ENCODE peak calls at places on chromosomes 6 and 20, in seven cellular contexts. One of them, this sample, is unnamed. For H3K79me1, the result is how much of the 10 kb centered on the place peaks cover.

GRCh38 chr20:34579936-34580587 is 21.5 kb downstream of the MAP1LC3A start:
- DNase-seq in H9: no peak
- DNase-seq in IMR-90: peak
- DNase-seq in mesenchymal stem cell: no peak
- DNase-seq in neuronal stem cell: no peak
- DNase-seq in trophoblast cell: no peak
- DNase-seq in H1: no peak
- DNase-seq in this sample: no peak

GRCh38 chr6:165848099-165848461 is 185.0 kb upstream of the PDE10A start:
- DNase-seq in H9: peak
- DNase-seq in IMR-90: no peak
- DNase-seq in mesenchymal stem cell: no peak
- DNase-seq in neuronal stem cell: no peak
- DNase-seq in trophoblast cell: peak
- DNase-seq in H1: no peak
- DNase-seq in this sample: peak

GRCh38 chr20:10848810-10849370 is 175.1 kb upstream of the JAG1 start:
- DNase-seq in H9: peak
- DNase-seq in IMR-90: peak
- DNase-seq in mesenchymal stem cell: peak
- DNase-seq in neuronal stem cell: peak
- DNase-seq in trophoblast cell: peak
- DNase-seq in H1: peak
- DNase-seq in this sample: peak

GRCh38 chr6:49733680-49734079 is 10.5 kb downstream of the CRISP3 start:
- DNase-seq in H9: no peak
- DNase-seq in IMR-90: no peak
- DNase-seq in mesenchymal stem cell: no peak
- DNase-seq in neuronal stem cell: no peak
- DNase-seq in trophoblast cell: no peak
- DNase-seq in H1: no peak
- DNase-seq in this sample: no peak

GRCh38 chr20:8076505-8077498 is 55.3 kb upstream of the PLCB1 start:
- DNase-seq in H9: no peak
- DNase-seq in IMR-90: peak
- DNase-seq in mesenchymal stem cell: no peak
- DNase-seq in neuronal stem cell: no peak
- DNase-seq in trophoblast cell: no peak
- DNase-seq in H1: no peak
- DNase-seq in this sample: peak

GRCh38 chr6:63347599-63347998 is 27.8 kb upstream of the LGSN start:
- DNase-seq in H9: no peak
- DNase-seq in IMR-90: peak
- DNase-seq in mesenchymal stem cell: peak
- DNase-seq in neuronal stem cell: no peak
- DNase-seq in trophoblast cell: peak
- DNase-seq in H1: no peak
- DNase-seq in this sample: no peak

GRCh38 chr6:4010682-4011081 is 68.3 kb downstream of the FAM217A start:
- DNase-seq in H9: no peak
- DNase-seq in IMR-90: no peak
- DNase-seq in mesenchymal stem cell: no peak
- DNase-seq in neuronal stem cell: no peak
- DNase-seq in trophoblast cell: no peak
- DNase-seq in H1: no peak
- DNase-seq in this sample: no peak

GRCh38 chr6:105137388-105137787 is 42.4 kb downstream of the POPDC3 start:
- DNase-seq in H9: no peak
- DNase-seq in IMR-90: no peak
- DNase-seq in mesenchymal stem cell: peak
- DNase-seq in neuronal stem cell: no peak
- DNase-seq in trophoblast cell: peak
- DNase-seq in H1: no peak
- DNase-seq in this sample: no peak

GRCh38 chr6:150756170-150756569 is 109.3 kb upstream of the MTHFD1L start:
- DNase-seq in H9: no peak
- DNase-seq in IMR-90: no peak
- DNase-seq in mesenchymal stem cell: no peak
- DNase-seq in neuronal stem cell: no peak
- DNase-seq in trophoblast cell: peak
- DNase-seq in H1: no peak
- DNase-seq in this sample: peak

GRCh38 chr6:36821581-36822335 is 17.5 kb downstream of the CPNE5 start:
- DNase-seq in H9: no peak
- DNase-seq in IMR-90: no peak
- DNase-seq in mesenchymal stem cell: no peak
- DNase-seq in neuronal stem cell: no peak
- DNase-seq in trophoblast cell: no peak
- DNase-seq in H1: no peak
- DNase-seq in this sample: no peak

GRCh38 chr6:3209114-3210023 is 18.1 kb downstream of the TUBB2B start:
- DNase-seq in H9: peak
- DNase-seq in IMR-90: peak
- DNase-seq in mesenchymal stem cell: peak
- DNase-seq in neuronal stem cell: no peak
- DNase-seq in trophoblast cell: peak
- DNase-seq in H1: peak
- DNase-seq in this sample: peak

GRCh38 chr6:99151634-99152344 is 197.7 kb downstream of the FAXC start:
- DNase-seq in H9: peak
- DNase-seq in IMR-90: peak
- DNase-seq in mesenchymal stem cell: peak
- DNase-seq in neuronal stem cell: peak
- DNase-seq in trophoblast cell: peak
- DNase-seq in H1: peak
- DNase-seq in this sample: peak

GRCh38 chr6:4931530-4932505 is 72.0 kb downstream of the RPP40 start:
- DNase-seq in H9: no peak
- DNase-seq in IMR-90: no peak
- DNase-seq in mesenchymal stem cell: no peak
- DNase-seq in neuronal stem cell: no peak
- DNase-seq in trophoblast cell: peak
- DNase-seq in H1: no peak
- DNase-seq in this sample: peak

GRCh38 chr6:109628158-109629000 is 62.6 kb downstream of the AK9 start:
- DNase-seq in H9: no peak
- DNase-seq in IMR-90: no peak
- DNase-seq in mesenchymal stem cell: no peak
- DNase-seq in neuronal stem cell: no peak
- DNase-seq in trophoblast cell: no peak
- DNase-seq in H1: no peak
- DNase-seq in this sample: no peak

GRCh38 chr20:57069442-57069841 is 197.0 kb downstream of the BMP7 start:
- DNase-seq in H9: no peak
- DNase-seq in IMR-90: no peak
- DNase-seq in mesenchymal stem cell: no peak
- DNase-seq in neuronal stem cell: no peak
- DNase-seq in trophoblast cell: no peak
- DNase-seq in H1: no peak
- DNase-seq in this sample: no peak

GRCh38 chr6:136365781-136366354 is 76.2 kb upstream of the BCLAF1 start:
- DNase-seq in H9: no peak
- DNase-seq in IMR-90: peak
- DNase-seq in mesenchymal stem cell: no peak
- DNase-seq in neuronal stem cell: no peak
- DNase-seq in trophoblast cell: peak
- DNase-seq in H1: no peak
- DNase-seq in this sample: no peak

GRCh38 chr20:24676978-24677370 is 207.5 kb downstream of the SYNDIG1 start:
- DNase-seq in H9: no peak
- DNase-seq in IMR-90: no peak
- DNase-seq in mesenchymal stem cell: no peak
- DNase-seq in neuronal stem cell: no peak
- DNase-seq in trophoblast cell: peak
- DNase-seq in H1: no peak
- DNase-seq in this sample: no peak

GRCh38 chr6:90707223-90707622 is 120.4 kb upstream of the MAP3K7 start:
- DNase-seq in H9: no peak
- DNase-seq in IMR-90: no peak
- DNase-seq in mesenchymal stem cell: no peak
- DNase-seq in neuronal stem cell: no peak
- DNase-seq in trophoblast cell: no peak
- DNase-seq in H1: no peak
- DNase-seq in this sample: no peak

GRCh38 chr6:90709597-90709996 is 122.7 kb upstream of the MAP3K7 start:
- DNase-seq in H9: no peak
- DNase-seq in IMR-90: no peak
- DNase-seq in mesenchymal stem cell: no peak
- DNase-seq in neuronal stem cell: no peak
- DNase-seq in trophoblast cell: no peak
- DNase-seq in H1: no peak
- DNase-seq in this sample: no peak

GRCh38 chr6:90703383-90703782 is 116.5 kb upstream of the MAP3K7 start:
- DNase-seq in H9: no peak
- DNase-seq in IMR-90: no peak
- DNase-seq in mesenchymal stem cell: no peak
- DNase-seq in neuronal stem cell: no peak
- DNase-seq in trophoblast cell: no peak
- DNase-seq in H1: no peak
- DNase-seq in this sample: no peak

GRCh38 chr6:90712165-90712564 is 125.3 kb upstream of the MAP3K7 start:
- DNase-seq in H9: no peak
- DNase-seq in IMR-90: no peak
- DNase-seq in mesenchymal stem cell: no peak
- DNase-seq in neuronal stem cell: no peak
- DNase-seq in trophoblast cell: no peak
- DNase-seq in H1: no peak
- DNase-seq in this sample: no peak

GRCh38 chr6:90708410-90708809 is 121.5 kb upstream of the MAP3K7 start:
- DNase-seq in H9: no peak
- DNase-seq in IMR-90: no peak
- DNase-seq in mesenchymal stem cell: no peak
- DNase-seq in neuronal stem cell: no peak
- DNase-seq in trophoblast cell: no peak
- DNase-seq in H1: no peak
- DNase-seq in this sample: no peak
- H3K4ac ChIP-seq in H9: no peak
- H3K4ac ChIP-seq in IMR-90: no peak
- H3K4ac ChIP-seq in mesenchymal stem cell: no peak
- H3K4ac ChIP-seq in neuronal stem cell: no peak
- H3K4ac ChIP-seq in trophoblast cell: no peak
- H3K4ac ChIP-seq in H1: no peak
- H3K4ac ChIP-seq in this sample: no peak

GRCh38 chr6:71028877-71029252 is 72.0 kb upstream of the B3GAT2 start:
- DNase-seq in H9: no peak
- DNase-seq in IMR-90: no peak
- DNase-seq in mesenchymal stem cell: no peak
- DNase-seq in neuronal stem cell: no peak
- DNase-seq in trophoblast cell: no peak
- DNase-seq in H1: no peak
- DNase-seq in this sample: peak
- H3K79me1 ChIP-seq in H9: under half
- H3K79me1 ChIP-seq in IMR-90: under half
- H3K79me1 ChIP-seq in mesenchymal stem cell: under half
- H3K79me1 ChIP-seq in neuronal stem cell: under half
- H3K79me1 ChIP-seq in trophoblast cell: under half
- H3K79me1 ChIP-seq in H1: under half
- H3K79me1 ChIP-seq in this sample: under half

DNA sequence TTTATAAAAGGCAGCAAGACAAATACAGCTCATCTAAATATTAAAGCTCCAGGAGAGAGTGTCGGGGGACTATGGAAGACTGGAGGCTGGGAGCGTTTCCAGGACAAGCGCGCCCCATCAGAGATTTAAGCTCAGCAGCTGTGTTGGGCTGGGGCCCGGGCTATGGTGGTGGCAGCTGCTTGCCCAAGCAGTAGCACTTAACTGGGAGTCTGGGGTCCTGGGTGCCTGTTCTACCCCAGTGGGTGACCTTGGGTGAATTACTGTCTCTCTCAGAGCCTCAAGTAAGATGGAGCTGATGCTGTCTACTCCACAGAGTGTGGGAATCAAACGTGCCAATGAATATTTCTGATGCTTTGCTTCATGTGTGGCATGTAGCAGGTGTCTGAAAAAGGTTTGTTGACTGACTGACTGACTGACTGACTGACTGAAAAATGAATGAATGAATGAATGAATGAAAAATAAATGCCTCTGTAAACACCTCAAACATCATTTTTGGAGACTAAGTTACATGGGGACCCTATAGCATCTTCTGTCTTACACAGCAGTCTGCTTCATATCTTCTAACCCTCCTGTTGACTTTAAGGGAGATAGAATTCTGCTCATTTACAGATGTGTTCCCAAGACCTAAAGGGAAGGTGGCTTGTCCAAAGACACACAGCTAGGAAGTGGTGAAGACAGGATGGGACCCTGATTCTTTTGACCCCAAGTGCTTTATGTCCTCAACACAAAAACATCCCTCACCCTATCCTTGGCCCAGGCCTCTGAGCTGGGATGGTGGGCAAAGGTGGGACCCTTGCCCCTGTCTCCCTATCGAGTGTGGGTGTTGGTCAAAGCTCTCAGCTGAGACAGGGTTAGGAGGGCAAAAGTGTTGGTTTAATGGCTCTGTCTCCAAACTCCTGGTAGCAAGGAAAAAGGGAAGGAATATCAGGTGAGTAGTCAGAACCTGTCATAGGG is 104.3 kb downstream of the TOX2 start:
- DNase-seq in H9: no peak
- DNase-seq in IMR-90: no peak
- DNase-seq in mesenchymal stem cell: no peak
- DNase-seq in neuronal stem cell: no peak
- DNase-seq in trophoblast cell: no peak
- DNase-seq in H1: no peak
- DNase-seq in this sample: no peak
- H3K9ac ChIP-seq in H9: no peak
- H3K9ac ChIP-seq in IMR-90: peak
- H3K9ac ChIP-seq in mesenchymal stem cell: peak
- H3K9ac ChIP-seq in neuronal stem cell: no peak
- H3K9ac ChIP-seq in trophoblast cell: peak
- H3K9ac ChIP-seq in H1: no peak
- H3K9ac ChIP-seq in this sample: no peak

GRCh38 chr6:157804448-157805327 is 18.4 kb upstream of the SNX9 start:
- DNase-seq in H9: no peak
- DNase-seq in IMR-90: peak
- DNase-seq in mesenchymal stem cell: no peak
- DNase-seq in neuronal stem cell: no peak
- DNase-seq in trophoblast cell: no peak
- DNase-seq in H1: no peak
- DNase-seq in this sample: no peak

GRCh38 chr6:157795826-157796225 is 27.2 kb upstream of the SNX9 start:
- DNase-seq in H9: no peak
- DNase-seq in IMR-90: no peak
- DNase-seq in mesenchymal stem cell: no peak
- DNase-seq in neuronal stem cell: no peak
- DNase-seq in trophoblast cell: no peak
- DNase-seq in H1: no peak
- DNase-seq in this sample: no peak

GRCh38 chr6:157800420-157801237 is 22.4 kb upstream of the SNX9 start:
- DNase-seq in H9: no peak
- DNase-seq in IMR-90: peak
- DNase-seq in mesenchymal stem cell: peak
- DNase-seq in neuronal stem cell: no peak
- DNase-seq in trophoblast cell: peak
- DNase-seq in H1: no peak
- DNase-seq in this sample: no peak

GRCh38 chr6:157798851-157799250 is 24.2 kb upstream of the SNX9 start:
- DNase-seq in H9: no peak
- DNase-seq in IMR-90: no peak
- DNase-seq in mesenchymal stem cell: no peak
- DNase-seq in neuronal stem cell: no peak
- DNase-seq in trophoblast cell: no peak
- DNase-seq in H1: no peak
- DNase-seq in this sample: no peak
- H3K4ac ChIP-seq in H9: no peak
- H3K4ac ChIP-seq in IMR-90: no peak
- H3K4ac ChIP-seq in mesenchymal stem cell: no peak
- H3K4ac ChIP-seq in neuronal stem cell: no peak
- H3K4ac ChIP-seq in trophoblast cell: no peak
- H3K4ac ChIP-seq in H1: no peak
- H3K4ac ChIP-seq in this sample: no peak